ENCODE peak calls at places on chromosomes 11 and 22, in four cellular contexts. X is hepatocyte, Z is GM23338, S is HCT116. D is an unnamed sample.

GRCh38 chr11:100874203-100874602 is 187.1 kb downstream of the ARHGAP42 start:
- DNase-seq in X (no peak), Z (no peak), S (no peak), D (no peak)

GRCh38 chr11:64660706-64661105 is 62.3 kb downstream of the NRXN2 start:
- DNase-seq in X (no peak), Z (no peak), S (no peak), D (no peak)

GRCh38 chr11:122681731-122682130 is 26.2 kb downstream of the UBASH3B start:
- DNase-seq in X (no peak), Z (no peak), S (no peak), D (no peak)

GRCh38 chr11:97684486-97685439 is 1295.0 kb downstream of the JRKL start:
- DNase-seq in X (no peak), Z (no peak), S (no peak), D (no peak)

GRCh38 chr11:46347637-46348311 is 511 bp downstream of the DGKZ start:
- DNase-seq in X (no peak), Z (no peak), S (no peak), D (no peak)

GRCh38 chr11:45144126-45145082 is 2.0 kb upstream of the PRDM11 start:
- DNase-seq in X (no peak), Z (no peak), S (no peak), D (no peak)

GRCh38 chr22:38802671-38803121 is 8.8 kb upstream of the DNAL4 start:
- DNase-seq in X (peak; percentile 56), Z (peak; percentile 70), S (peak; percentile 62), D (no peak)

GRCh38 chr11:108931168-108931567 is 266.3 kb downstream of the DDX10 start:
- DNase-seq in X (no peak), Z (no peak), S (no peak), D (no peak)

GRCh38 chr11:74182635-74183034 is 11.5 kb downstream of the PPME1 start:
- DNase-seq in X (no peak), Z (no peak), S (no peak), D (no peak)

GRCh38 chr11:128411812-128412211 is 175.5 kb downstream of the ETS1 start:
- DNase-seq in X (no peak), Z (no peak), S (no peak), D (no peak)

GRCh38 chr11:10496296-10496936 is 41.4 kb downstream of the AMPD3 start:
- DNase-seq in X (no peak), Z (no peak), S (no peak), D (no peak)

GRCh38 chr11:95451261-95451660 is 220.3 kb upstream of the SESN3 start:
- DNase-seq in X (no peak), Z (no peak), S (no peak), D (no peak)

GRCh38 chr22:24189249-24190158 is 8.2 kb downstream of the SUSD2 start:
- DNase-seq in X (peak; percentile 80), Z (peak; percentile 90), S (no peak), D (peak; percentile 48)

GRCh38 chr11:68214173-68215086 is 1.3 kb upstream of the KMT5B start:
- DNase-seq in X (no peak), Z (peak; percentile 46), S (no peak), D (no peak)

GRCh38 chr22:44398791-44399190 is 86.0 kb upstream of the SHISAL1 start:
- DNase-seq in X (no peak), Z (no peak), S (no peak), D (no peak)

GRCh38 chr11:100670140-100670539 is 16.9 kb upstream of the ARHGAP42 start:
- DNase-seq in X (no peak), Z (peak; percentile 60), S (no peak), D (no peak)

GRCh38 chr11:112357488-112357887 is 96.8 kb upstream of the PLET1 start:
- DNase-seq in X (no peak), Z (no peak), S (no peak), D (no peak)

GRCh38 chr11:2562181-2562581 is 117.4 kb downstream of the KCNQ1 start:
- DNase-seq in X (no peak), Z (no peak), S (no peak), D (no peak)

GRCh38 chr11:2268911-2269600 is 1.3 kb downstream of the ASCL2 start:
- DNase-seq in X (peak; percentile 79), Z (peak; percentile 76), S (no peak), D (no peak)

GRCh38 chr11:125289419-125290088 is 125.0 kb downstream of the PKNOX2 start:
- DNase-seq in X (no peak), Z (no peak), S (no peak), D (no peak)

GRCh38 chr11:71139516-71140205 is 112.7 kb downstream of the SHANK2 start:
- DNase-seq in X (peak; percentile 27), Z (no peak), S (no peak), D (no peak)

GRCh38 chr22:28933321-28933720 is 49.9 kb downstream of the ZNRF3 start:
- DNase-seq in X (no peak), Z (no peak), S (no peak), D (no peak)

GRCh38 chr11:11668781-11669180 is 47.0 kb upstream of the GALNT18 start:
- DNase-seq in X (no peak), Z (no peak), S (no peak), D (no peak)

GRCh38 chr22:24187731-24188644 is 6.7 kb downstream of the SUSD2 start:
- DNase-seq in X (no peak), Z (no peak), S (no peak), D (no peak)

GRCh38 chr11:59759900-59760299 is 4.7 kb downstream of the STX3 start:
- DNase-seq in X (no peak), Z (no peak), S (no peak), D (no peak)

GRCh38 chr11:20131744-20132666 is 28.3 kb downstream of the DBX1 start:
- DNase-seq in X (peak; percentile 76), Z (peak; percentile 88), S (no peak), D (peak; percentile 45)

GRCh38 chr11:26578998-26579635 is 7.1 kb upstream of the MUC15 start:
- DNase-seq in X (no peak), Z (no peak), S (no peak), D (no peak)

GRCh38 chr11:69638941-69639681 is 1.8 kb upstream of the CCND1 start:
- DNase-seq in X (peak; percentile 96), Z (peak; percentile 99), S (peak; percentile 95), D (peak; percentile 49)
- H3K4me1 ChIP-seq in X (peaks cover 53% of the 10 kb centered on the region), Z (peaks cover 23% of the 10 kb centered on the region), S (peaks cover 17% of the 10 kb centered on the region), D (peaks cover 27% of the 10 kb centered on the region)

DNA sequence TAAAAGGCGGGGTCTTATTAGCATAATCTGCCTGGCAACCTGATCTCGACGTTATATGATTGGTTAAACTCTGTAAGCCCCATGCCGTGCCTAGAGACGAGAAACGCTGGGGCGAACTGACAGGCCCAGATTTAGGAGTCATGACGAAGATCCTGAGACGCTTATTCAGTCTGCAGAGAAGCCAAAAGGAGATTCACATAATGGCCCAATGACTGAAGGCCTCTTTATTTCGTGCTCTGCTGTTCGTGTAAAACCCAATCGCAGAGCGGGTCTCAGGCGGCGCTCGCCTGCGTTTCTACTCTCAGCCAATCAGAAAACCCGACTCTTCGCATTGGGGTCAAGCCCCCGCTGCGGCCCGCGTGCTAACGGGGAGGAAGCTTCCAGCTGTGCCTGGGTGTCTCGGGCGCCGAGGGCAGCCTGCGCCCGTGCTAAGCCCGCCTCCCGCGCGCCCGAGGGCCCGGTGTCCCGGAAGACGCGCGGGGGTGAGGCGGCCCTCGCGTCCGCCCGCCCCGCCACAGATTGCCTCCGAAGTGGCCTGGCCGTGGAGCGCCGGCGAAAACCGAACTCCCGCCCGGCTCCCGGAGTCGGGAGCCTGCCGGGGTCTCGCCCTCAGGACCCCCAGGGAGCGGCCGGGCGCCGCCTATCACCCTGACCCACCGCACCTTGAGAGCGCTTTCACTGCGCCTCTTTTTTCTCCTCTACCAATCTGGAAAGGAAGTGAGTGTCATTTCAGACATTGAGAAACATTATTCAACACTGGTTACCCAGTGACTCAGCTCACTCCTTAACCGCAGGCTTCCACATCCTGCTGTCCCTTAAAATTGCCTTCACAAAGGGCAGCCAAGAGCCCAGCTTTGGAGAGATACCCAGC is 446 bp upstream of the PRDM10 start:
- DNase-seq in X (peak; percentile 96), Z (peak; percentile 98), S (peak; percentile 96), D (peak; percentile 98)
- H3K4me3 ChIP-seq in X (peak overlapping the region; percentile 39), Z (peak overlapping the region; percentile 82), S (peak overlapping the region; percentile 70), D (peak overlapping the region; percentile 86)

GRCh38 chr11:69935941-69936505 is 116.8 kb upstream of the FGF3 start:
- DNase-seq in X (no peak), Z (no peak), S (no peak), D (no peak)

GRCh38 chr11:69931994-69932910 is 113.0 kb upstream of the FGF3 start:
- DNase-seq in X (no peak), Z (no peak), S (no peak), D (no peak)

GRCh38 chr11:69938206-69938605 is 119.0 kb upstream of the FGF3 start:
- DNase-seq in X (no peak), Z (no peak), S (no peak), D (no peak)

GRCh38 chr11:69936750-69937149 is 117.5 kb upstream of the FGF3 start:
- DNase-seq in X (no peak), Z (no peak), S (no peak), D (no peak)

DNA sequence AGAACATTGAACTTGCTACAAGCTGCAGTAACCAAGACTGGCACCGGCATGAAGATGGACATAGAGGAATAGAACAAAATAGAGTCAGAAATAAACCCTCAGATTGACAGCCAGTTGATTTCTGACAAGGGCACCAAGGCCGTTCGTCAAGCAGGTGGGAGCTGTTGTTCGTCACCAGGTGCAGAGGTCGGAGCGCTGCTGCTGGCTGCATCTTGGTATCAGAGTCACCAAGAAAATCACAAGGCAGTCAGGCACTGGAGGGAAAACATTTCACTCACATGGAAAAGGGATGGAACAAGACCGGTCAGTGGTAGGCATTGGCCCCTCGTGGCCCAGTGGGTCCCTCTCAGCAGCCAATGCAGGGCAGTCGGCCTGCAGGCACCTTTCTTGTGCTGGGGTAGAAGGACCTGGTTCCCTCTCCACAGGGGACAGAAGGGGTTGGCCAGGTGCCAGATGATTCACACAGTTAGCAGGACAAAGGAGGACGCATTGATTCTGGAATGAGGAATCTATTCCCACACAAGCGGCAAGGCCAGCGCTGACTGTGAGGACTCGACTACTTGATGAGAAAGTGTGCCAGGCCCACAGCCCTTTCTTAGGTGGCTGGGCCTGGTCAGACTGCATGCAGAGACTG is 115.8 kb upstream of the FGF3 start:
- DNase-seq in X (no peak), Z (peak; percentile 53), S (peak; percentile 82), D (no peak)
- H2AFZ ChIP-seq in X (no peak overlapping the region), Z (no peak overlapping the region), S (peak overlapping the region; percentile 77), D (no peak overlapping the region)

DNA sequence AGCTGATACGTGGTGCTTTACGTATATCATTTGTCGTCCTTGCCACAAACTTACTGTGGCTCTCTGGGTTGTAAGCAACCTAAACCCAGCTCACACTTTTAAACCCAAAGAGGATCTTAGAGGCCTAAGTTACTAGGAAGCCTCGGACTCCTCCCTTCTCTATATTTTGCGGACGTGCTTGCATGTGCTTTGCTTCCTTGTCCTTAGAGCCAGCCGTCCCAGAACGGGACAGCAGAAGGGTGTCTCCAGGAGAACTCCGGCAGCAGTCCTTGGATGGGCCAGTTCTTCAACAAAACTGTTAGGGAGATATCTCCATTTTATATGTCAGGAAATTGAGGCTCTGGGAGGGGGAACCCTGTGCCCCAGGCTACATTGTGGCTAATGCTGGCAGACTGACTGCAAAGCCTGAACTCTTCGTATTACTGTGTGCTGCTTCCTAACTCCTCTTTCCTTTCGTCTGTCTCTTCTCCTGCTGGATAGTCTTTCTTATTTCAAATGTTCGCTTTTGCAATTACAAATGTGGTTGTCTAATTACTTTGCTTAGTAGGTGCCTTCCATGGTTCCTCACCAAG is 33.8 kb downstream of the TNRC6B start:
- DNase-seq in X (no peak), Z (no peak), S (no peak), D (no peak)
- H3K4me1 ChIP-seq in X (peaks cover 11% of the 10 kb centered on the region), Z (peaks cover 72% of the 10 kb centered on the region), S (no peaks in the 10 kb centered on the region), D (peaks cover 43% of the 10 kb centered on the region)

DNA sequence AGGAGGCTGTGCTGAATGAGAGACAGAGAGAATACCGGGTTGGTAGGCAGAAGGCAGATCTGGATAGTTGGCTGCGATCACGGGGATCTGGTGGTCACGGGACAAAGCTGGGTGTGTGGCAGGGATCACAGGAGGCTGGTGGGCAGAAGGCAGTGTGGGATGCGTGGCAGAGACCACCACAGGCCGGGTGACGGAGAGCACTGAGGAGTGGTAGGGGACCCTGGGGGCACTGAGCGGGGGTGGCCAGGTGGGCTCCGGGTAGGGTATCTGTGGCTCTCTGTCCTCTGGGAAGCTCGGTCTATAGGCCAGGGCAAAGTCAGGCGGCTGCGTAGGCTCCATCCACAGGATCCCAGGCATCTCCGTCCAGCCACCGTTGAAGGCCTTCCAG is 1.4 kb downstream of the CD248 start:
- DNase-seq in X (no peak), Z (no peak), S (no peak), D (no peak)
- H3K4me3 ChIP-seq in X (peak overlapping the region; percentile 23), Z (no peak overlapping the region), S (no peak overlapping the region), D (no peak overlapping the region)